ENCODE peak calls at places on chromosomes 2 and 18, in seven cellular contexts. One of them, this sample, is unnamed.

GRCh38 chr2:150141241-150142001 is 346.0 kb downstream of the RND3 start:
- DNase-seq in neuronal stem cell: no peak
- DNase-seq in esophagus squamous epithelium: no peak
- DNase-seq in stomach: no peak
- DNase-seq in heart right ventricle: no peak
- DNase-seq in cardiac muscle cell: no peak
- DNase-seq in BE2C: no peak
- DNase-seq in this sample: no peak

GRCh38 chr2:182951948-182952663 is 85.7 kb upstream of the FRZB start:
- DNase-seq in neuronal stem cell: no peak
- DNase-seq in esophagus squamous epithelium: no peak
- DNase-seq in stomach: no peak
- DNase-seq in heart right ventricle: no peak
- DNase-seq in cardiac muscle cell: no peak
- DNase-seq in BE2C: no peak
- DNase-seq in this sample: no peak

GRCh38 chr2:240429872-240430491 is 5.5 kb upstream of the GPC1 start:
- DNase-seq in neuronal stem cell: no peak
- DNase-seq in esophagus squamous epithelium: no peak
- DNase-seq in stomach: peak; percentile 19
- DNase-seq in heart right ventricle: peak; percentile 2
- DNase-seq in cardiac muscle cell: no peak
- DNase-seq in BE2C: peak; percentile 15
- DNase-seq in this sample: peak; percentile 54

GRCh38 chr2:206084870-206085741 is 868 bp downstream of the INO80D start:
- DNase-seq in neuronal stem cell: peak; percentile 33
- DNase-seq in esophagus squamous epithelium: no peak
- DNase-seq in stomach: peak; percentile 45
- DNase-seq in heart right ventricle: peak; percentile 43
- DNase-seq in cardiac muscle cell: peak; percentile 66
- DNase-seq in BE2C: peak; percentile 45
- DNase-seq in this sample: no peak

GRCh38 chr18:10265560-10266235 is 188.7 kb upstream of the APCDD1 start:
- DNase-seq in neuronal stem cell: no peak
- DNase-seq in esophagus squamous epithelium: no peak
- DNase-seq in stomach: no peak
- DNase-seq in heart right ventricle: no peak
- DNase-seq in cardiac muscle cell: no peak
- DNase-seq in BE2C: no peak
- DNase-seq in this sample: no peak

GRCh38 chr18:55900380-55900779 is 312.4 kb upstream of the TCF4 start:
- DNase-seq in neuronal stem cell: no peak
- DNase-seq in esophagus squamous epithelium: no peak
- DNase-seq in stomach: no peak
- DNase-seq in heart right ventricle: no peak
- DNase-seq in cardiac muscle cell: peak; percentile 6
- DNase-seq in BE2C: no peak
- DNase-seq in this sample: no peak

GRCh38 chr2:64599469-64599868 is 54.2 kb downstream of the SERTAD2 start:
- DNase-seq in neuronal stem cell: no peak
- DNase-seq in esophagus squamous epithelium: no peak
- DNase-seq in stomach: peak; percentile 65
- DNase-seq in heart right ventricle: no peak
- DNase-seq in cardiac muscle cell: no peak
- DNase-seq in BE2C: peak; percentile 44
- DNase-seq in this sample: no peak

GRCh38 chr18:42274488-42275137 is 319.6 kb downstream of the PIK3C3 start:
- DNase-seq in neuronal stem cell: no peak
- DNase-seq in esophagus squamous epithelium: no peak
- DNase-seq in stomach: no peak
- DNase-seq in heart right ventricle: no peak
- DNase-seq in cardiac muscle cell: peak; percentile 60
- DNase-seq in BE2C: peak; percentile 38
- DNase-seq in this sample: no peak

GRCh38 chr2:55891671-55892071 is 31.9 kb downstream of the EFEMP1 start:
- DNase-seq in neuronal stem cell: no peak
- DNase-seq in esophagus squamous epithelium: no peak
- DNase-seq in stomach: no peak
- DNase-seq in heart right ventricle: no peak
- DNase-seq in cardiac muscle cell: no peak
- DNase-seq in BE2C: no peak
- DNase-seq in this sample: no peak

DNA sequence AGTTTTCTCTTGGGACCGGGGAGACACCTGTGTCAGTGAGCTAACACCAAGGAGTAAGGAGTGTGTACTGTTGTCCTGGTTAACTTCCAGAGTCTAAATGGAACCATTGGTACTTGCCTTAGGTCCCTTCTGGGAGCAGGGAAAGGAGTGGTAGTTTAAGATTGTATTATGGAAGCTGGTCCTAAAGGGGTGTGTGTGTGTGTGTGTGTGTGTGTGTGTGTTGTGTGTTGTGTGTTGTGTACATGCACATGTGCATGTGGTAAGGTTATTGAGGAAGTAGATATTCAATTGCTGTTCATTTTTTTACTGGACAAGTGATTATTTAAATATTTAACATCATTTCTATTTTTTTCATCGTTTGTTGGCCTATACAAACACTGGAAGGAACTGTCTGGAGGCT is 1.4 kb downstream of the APLF start:
- DNase-seq in neuronal stem cell: no peak
- DNase-seq in esophagus squamous epithelium: no peak
- DNase-seq in stomach: no peak
- DNase-seq in heart right ventricle: no peak
- DNase-seq in cardiac muscle cell: no peak
- DNase-seq in BE2C: no peak
- DNase-seq in this sample: no peak
- H3K4me3 ChIP-seq in neuronal stem cell: no peak overlapping the region
- H3K4me3 ChIP-seq in esophagus squamous epithelium: no peak overlapping the region
- H3K4me3 ChIP-seq in stomach: no peak overlapping the region
- H3K4me3 ChIP-seq in heart right ventricle: no peak overlapping the region
- H3K4me3 ChIP-seq in cardiac muscle cell: peak overlapping the region; percentile 68
- H3K4me3 ChIP-seq in BE2C: no peak overlapping the region
- H3K4me3 ChIP-seq in this sample: no peak overlapping the region

DNA sequence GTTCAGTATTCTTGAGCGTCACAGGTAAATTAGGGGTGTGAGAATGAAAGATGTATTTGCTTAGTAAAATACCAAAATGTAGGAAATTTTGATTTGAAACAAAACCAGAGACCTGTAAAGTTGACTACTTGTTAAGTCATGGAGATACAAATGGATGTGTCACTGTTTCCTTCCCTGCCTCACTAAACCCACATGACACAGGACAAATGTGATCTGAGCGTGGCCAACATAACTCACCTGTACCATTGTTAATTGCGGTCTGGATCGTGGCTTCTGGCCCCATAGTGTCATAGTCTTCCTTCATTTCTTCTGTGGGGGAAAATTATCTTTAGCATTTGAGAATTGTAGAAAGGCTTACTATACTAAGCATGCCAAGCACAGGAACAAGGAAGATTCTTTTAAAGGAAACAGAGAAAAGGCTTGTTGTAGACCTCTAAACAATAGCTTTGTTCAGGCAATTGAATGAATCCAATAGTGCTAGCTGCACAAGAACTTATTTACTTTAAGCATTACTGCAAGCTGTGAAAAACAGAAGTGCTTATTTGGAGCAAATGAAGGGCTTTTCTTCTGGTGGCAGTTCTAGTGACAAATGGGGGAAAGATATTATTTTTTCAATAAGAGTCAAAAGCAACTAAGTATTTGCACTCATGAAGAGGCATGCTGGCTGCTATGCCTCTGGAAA is 95.2 kb downstream of the ZEB2 start:
- DNase-seq in neuronal stem cell: no peak
- DNase-seq in esophagus squamous epithelium: no peak
- DNase-seq in stomach: no peak
- DNase-seq in heart right ventricle: no peak
- DNase-seq in cardiac muscle cell: no peak
- DNase-seq in BE2C: no peak
- DNase-seq in this sample: no peak
- H3K4me1 ChIP-seq in neuronal stem cell: peaks cover 6% of the 10 kb centered on the region
- H3K4me1 ChIP-seq in esophagus squamous epithelium: no peaks in the 10 kb centered on the region
- H3K4me1 ChIP-seq in stomach: peaks cover 16% of the 10 kb centered on the region
- H3K4me1 ChIP-seq in heart right ventricle: peaks cover 49% of the 10 kb centered on the region
- H3K4me1 ChIP-seq in cardiac muscle cell: peaks cover 14% of the 10 kb centered on the region
- H3K4me1 ChIP-seq in BE2C: no peaks in the 10 kb centered on the region
- H3K4me1 ChIP-seq in this sample: no peaks in the 10 kb centered on the region

GRCh38 chr2:71469403-71470398 is 16.3 kb downstream of the DYSF start:
- DNase-seq in neuronal stem cell: no peak
- DNase-seq in esophagus squamous epithelium: no peak
- DNase-seq in stomach: no peak
- DNase-seq in heart right ventricle: no peak
- DNase-seq in cardiac muscle cell: no peak
- DNase-seq in BE2C: no peak
- DNase-seq in this sample: no peak
- H3K4me3 ChIP-seq in neuronal stem cell: no peak overlapping the region
- H3K4me3 ChIP-seq in esophagus squamous epithelium: no peak overlapping the region
- H3K4me3 ChIP-seq in stomach: no peak overlapping the region
- H3K4me3 ChIP-seq in heart right ventricle: no peak overlapping the region
- H3K4me3 ChIP-seq in cardiac muscle cell: no peak overlapping the region
- H3K4me3 ChIP-seq in BE2C: no peak overlapping the region
- H3K4me3 ChIP-seq in this sample: no peak overlapping the region

GRCh38 chr2:85744771-85745601 is 8.8 kb upstream of the ATOH8 start:
- DNase-seq in neuronal stem cell: no peak
- DNase-seq in esophagus squamous epithelium: no peak
- DNase-seq in stomach: no peak
- DNase-seq in heart right ventricle: no peak
- DNase-seq in cardiac muscle cell: no peak
- DNase-seq in BE2C: no peak
- DNase-seq in this sample: peak; percentile 87
- H3K4me1 ChIP-seq in neuronal stem cell: peaks cover 30% of the 10 kb centered on the region
- H3K4me1 ChIP-seq in esophagus squamous epithelium: peaks cover 30% of the 10 kb centered on the region
- H3K4me1 ChIP-seq in stomach: peaks cover 79% of the 10 kb centered on the region
- H3K4me1 ChIP-seq in heart right ventricle: peaks cover 74% of the 10 kb centered on the region
- H3K4me1 ChIP-seq in cardiac muscle cell: no peaks in the 10 kb centered on the region
- H3K4me1 ChIP-seq in BE2C: peaks cover 30% of the 10 kb centered on the region
- H3K4me1 ChIP-seq in this sample: peaks cover 71% of the 10 kb centered on the region

DNA sequence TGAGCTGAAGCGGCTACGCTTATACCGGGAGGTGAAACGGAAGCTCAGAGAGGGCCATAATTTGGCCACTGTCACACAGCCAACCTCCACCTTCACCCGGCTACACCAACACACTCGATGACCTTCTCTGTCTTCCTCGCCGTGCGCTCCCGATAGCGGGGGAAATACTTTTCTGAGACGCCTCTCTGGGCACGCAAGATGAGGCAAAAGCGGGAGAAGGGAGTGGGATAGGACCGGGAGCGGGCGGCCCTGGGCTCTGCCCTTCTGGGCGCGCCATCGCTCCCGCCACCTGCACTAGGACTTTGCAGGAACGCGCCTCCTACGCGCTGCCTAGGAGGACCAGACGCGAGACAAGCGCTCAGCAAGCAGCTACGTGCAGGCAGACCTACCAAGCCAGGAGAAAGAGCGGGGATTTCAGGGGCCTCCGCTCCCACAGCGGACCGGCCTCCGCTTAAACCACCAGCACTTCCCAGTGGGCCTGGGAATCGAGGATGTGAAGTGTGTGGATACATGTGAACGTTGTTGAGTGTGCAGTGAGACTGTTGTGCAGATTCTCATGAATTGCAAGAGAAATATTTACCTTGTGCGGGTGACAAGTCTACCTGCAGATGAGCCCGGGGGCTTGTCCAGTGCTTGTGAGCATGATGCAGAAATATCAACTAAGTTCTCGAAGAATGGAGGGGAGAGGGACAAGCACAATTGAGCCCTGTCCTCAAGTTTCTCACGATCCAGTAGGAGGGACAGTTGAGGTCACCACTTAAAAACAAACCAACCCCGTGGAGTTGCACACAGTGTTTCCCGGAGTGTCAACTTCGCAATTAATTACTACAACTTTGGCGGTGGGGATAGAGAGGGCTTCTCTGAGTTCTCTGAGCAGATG is 11.5 kb downstream of the SIX3 start:
- DNase-seq in neuronal stem cell: no peak
- DNase-seq in esophagus squamous epithelium: no peak
- DNase-seq in stomach: no peak
- DNase-seq in heart right ventricle: no peak
- DNase-seq in cardiac muscle cell: no peak
- DNase-seq in BE2C: no peak
- DNase-seq in this sample: no peak
- H3K4me3 ChIP-seq in neuronal stem cell: peak overlapping the region; percentile 40
- H3K4me3 ChIP-seq in esophagus squamous epithelium: peak overlapping the region; percentile 30
- H3K4me3 ChIP-seq in stomach: peak overlapping the region; percentile 31
- H3K4me3 ChIP-seq in heart right ventricle: peak overlapping the region; percentile 19
- H3K4me3 ChIP-seq in cardiac muscle cell: peak overlapping the region; percentile 27
- H3K4me3 ChIP-seq in BE2C: no peak overlapping the region
- H3K4me3 ChIP-seq in this sample: peak overlapping the region; percentile 56

GRCh38 chr18:63150326-63150725 is 169.2 kb downstream of the BCL2 start:
- DNase-seq in neuronal stem cell: no peak
- DNase-seq in esophagus squamous epithelium: no peak
- DNase-seq in stomach: no peak
- DNase-seq in heart right ventricle: no peak
- DNase-seq in cardiac muscle cell: no peak
- DNase-seq in BE2C: no peak
- DNase-seq in this sample: no peak
- H3K4me1 ChIP-seq in neuronal stem cell: no peaks in the 10 kb centered on the region
- H3K4me1 ChIP-seq in esophagus squamous epithelium: peaks cover 4% of the 10 kb centered on the region
- H3K4me1 ChIP-seq in stomach: peaks cover 27% of the 10 kb centered on the region
- H3K4me1 ChIP-seq in heart right ventricle: peaks cover 35% of the 10 kb centered on the region
- H3K4me1 ChIP-seq in cardiac muscle cell: no peaks in the 10 kb centered on the region
- H3K4me1 ChIP-seq in BE2C: no peaks in the 10 kb centered on the region
- H3K4me1 ChIP-seq in this sample: peaks cover 3% of the 10 kb centered on the region

GRCh38 chr2:169395821-169396374 is 33.6 kb upstream of the LRP2 start:
- DNase-seq in neuronal stem cell: no peak
- DNase-seq in esophagus squamous epithelium: no peak
- DNase-seq in stomach: no peak
- DNase-seq in heart right ventricle: no peak
- DNase-seq in cardiac muscle cell: no peak
- DNase-seq in BE2C: no peak
- DNase-seq in this sample: no peak
- H3K4me3 ChIP-seq in neuronal stem cell: no peak overlapping the region
- H3K4me3 ChIP-seq in esophagus squamous epithelium: no peak overlapping the region
- H3K4me3 ChIP-seq in stomach: no peak overlapping the region
- H3K4me3 ChIP-seq in heart right ventricle: no peak overlapping the region
- H3K4me3 ChIP-seq in cardiac muscle cell: no peak overlapping the region
- H3K4me3 ChIP-seq in BE2C: no peak overlapping the region
- H3K4me3 ChIP-seq in this sample: no peak overlapping the region

GRCh38 chr18:28973324-28973723 is 796.4 kb upstream of the CDH2 start:
- DNase-seq in neuronal stem cell: no peak
- DNase-seq in esophagus squamous epithelium: no peak
- DNase-seq in stomach: no peak
- DNase-seq in heart right ventricle: no peak
- DNase-seq in cardiac muscle cell: no peak
- DNase-seq in BE2C: no peak
- DNase-seq in this sample: no peak
- H3K4me1 ChIP-seq in neuronal stem cell: no peaks in the 10 kb centered on the region
- H3K4me1 ChIP-seq in esophagus squamous epithelium: no peaks in the 10 kb centered on the region
- H3K4me1 ChIP-seq in stomach: no peaks in the 10 kb centered on the region
- H3K4me1 ChIP-seq in heart right ventricle: no peaks in the 10 kb centered on the region
- H3K4me1 ChIP-seq in cardiac muscle cell: no peaks in the 10 kb centered on the region
- H3K4me1 ChIP-seq in BE2C: no peaks in the 10 kb centered on the region
- H3K4me1 ChIP-seq in this sample: no peaks in the 10 kb centered on the region

This sample was measured in ascending aorta.